ENCODE peak calls at places on chromosomes 3 and 15, in nine cellular contexts. S is Panc1, I is neuronal stem cell, A is neural progenitor cell, W is endodermal cell, X is GM23338, T is A549, J is ascending aorta, D is tibial artery. R is an unnamed sample.

GRCh38 chr3:73148653-73149052 is 87.2 kb downstream of the EBLN2 start:
- DNase-seq in S (no peak), I (no peak), A (no peak), W (no peak), X (no peak), T (no peak), J (no peak), D (no peak), R (no peak)

GRCh38 chr3:61333562-61333961 is 82.3 kb upstream of the FHIT start:
- DNase-seq in S (no peak), I (no peak), A (no peak), W (no peak), X (no peak), T (no peak), J (no peak), D (no peak), R (no peak)

GRCh38 chr3:59818-60217 is 136.7 kb upstream of the CHL1 start:
- DNase-seq in S (no peak), I (no peak), A (no peak), W (no peak), X (no peak), T (no peak), J (no peak), D (no peak), R (no peak)

GRCh38 chr15:101162701-101163483 is 89.0 kb downstream of the CHSY1 start:
- DNase-seq in S (no peak), I (no peak), A (no peak), W (no peak), X (no peak), T (no peak), J (no peak), D (no peak), R (no peak)

GRCh38 chr15:67009576-67010569 is 55.5 kb upstream of the SMAD3 start:
- DNase-seq in S (no peak), I (no peak), A (no peak), W (peak; percentile 10), X (no peak), T (no peak), J (no peak), D (no peak), R (no peak)

GRCh38 chr3:127749361-127749760 is 73.0 kb downstream of the MGLL start:
- DNase-seq in S (no peak), I (no peak), A (no peak), W (no peak), X (no peak), T (no peak), J (no peak), D (no peak), R (no peak)

GRCh38 chr3:184362668-184363540 is 1.4 kb downstream of the POLR2H start:
- DNase-seq in S (peak; percentile 90), I (peak; percentile 96), A (peak; percentile 99), W (peak; percentile 98), X (peak; percentile 99), T (peak; percentile 78), J (peak; percentile 79), D (peak; percentile 93), R (peak; percentile 97)

GRCh38 chr3:51777985-51778384 is 1.1 kb downstream of the IQCF6 start:
- DNase-seq in S (no peak), I (no peak), A (no peak), W (no peak), X (no peak), T (no peak), J (no peak), D (no peak), R (peak; percentile 37)

GRCh38 chr15:74635228-74635627 is 19.6 kb downstream of the CLK3 start:
- DNase-seq in S (peak; percentile 69), I (peak; percentile 54), A (peak; percentile 78), W (peak; percentile 90), X (peak; percentile 87), T (peak; percentile 54), J (no peak), D (peak; percentile 57), R (no peak)

GRCh38 chr3:181637056-181637798 is 74.5 kb upstream of the SOX2 start:
- DNase-seq in S (no peak), I (no peak), A (no peak), W (no peak), X (no peak), T (no peak), J (no peak), D (no peak), R (no peak)

GRCh38 chr15:42035362-42035761 is 14.5 kb upstream of the PLA2G4E start:
- DNase-seq in S (no peak), I (no peak), A (no peak), W (peak; percentile 71), X (peak; percentile 53), T (no peak), J (no peak), D (no peak), R (no peak)

GRCh38 chr15:91941871-91942270 is 88.4 kb downstream of the SLCO3A1 start:
- DNase-seq in S (no peak), I (no peak), A (no peak), W (no peak), X (no peak), T (no peak), J (no peak), D (no peak), R (no peak)

GRCh38 chr15:101522621-101523559 is 33.4 kb upstream of the PCSK6 start:
- DNase-seq in S (no peak), I (no peak), A (no peak), W (peak; percentile 33), X (no peak), T (no peak), J (no peak), D (no peak), R (no peak)

GRCh38 chr15:42457445-42458442 is 33.2 kb downstream of the ZNF106 start:
- DNase-seq in S (no peak), I (peak; percentile 80), A (peak; percentile 95), W (peak; percentile 94), X (peak; percentile 98), T (no peak), J (peak; percentile 13), D (peak; percentile 84), R (no peak)

GRCh38 chr15:65655026-65655425 is 33.3 kb downstream of the SLC24A1 start:
- DNase-seq in S (no peak), I (no peak), A (no peak), W (no peak), X (no peak), T (no peak), J (no peak), D (no peak), R (no peak)

GRCh38 chr3:194518652-194519051 is 31.9 kb upstream of the ATP13A3 start:
- DNase-seq in S (no peak), I (no peak), A (no peak), W (no peak), X (no peak), T (no peak), J (no peak), D (no peak), R (no peak)

GRCh38 chr3:122874116-122874515 is 79.2 kb downstream of the SLC49A4 start:
- DNase-seq in S (no peak), I (no peak), A (no peak), W (no peak), X (no peak), T (no peak), J (no peak), D (no peak), R (no peak)

GRCh38 chr3:166123088-166123487 is 285.9 kb upstream of the BCHE start:
- DNase-seq in S (no peak), I (no peak), A (no peak), W (no peak), X (no peak), T (no peak), J (no peak), D (no peak), R (no peak)

GRCh38 chr15:50051811-50052419 is 67.1 kb downstream of the ATP8B4 start:
- DNase-seq in S (peak; percentile 79), I (peak; percentile 48), A (peak; percentile 62), W (peak; percentile 76), X (peak; percentile 79), T (peak; percentile 49), J (no peak), D (peak; percentile 52), R (peak; percentile 35)

GRCh38 chr15:90994417-90995311 is at the start of gene PRC1:
- DNase-seq in S (peak; percentile 86), I (peak; percentile 97), A (peak; percentile 99), W (peak; percentile 100), X (peak; percentile 99), T (peak; percentile 99), J (peak; percentile 93), D (peak; percentile 98), R (peak; percentile 99)

GRCh38 chr15:32718822-32719716 is 1.3 kb downstream of the GREM1 start:
- DNase-seq in S (no peak), I (peak; percentile 20), A (peak; percentile 73), W (peak; percentile 77), X (peak; percentile 63), T (peak; percentile 31), J (no peak), D (no peak), R (no peak)

GRCh38 chr3:123158330-123158729 is 43.4 kb upstream of the SEC22A start:
- DNase-seq in S (no peak), I (no peak), A (no peak), W (peak; percentile 20), X (no peak), T (no peak), J (no peak), D (no peak), R (no peak)

GRCh38 chr3:175426805-175427204 is 567.7 kb downstream of the NAALADL2 start:
- DNase-seq in S (no peak), I (no peak), A (no peak), W (no peak), X (no peak), T (no peak), J (no peak), D (no peak), R (no peak)
- H3K27ac ChIP-seq in S (no peak overlapping the region), I (no peak overlapping the region), A (no peak overlapping the region), W (no peak overlapping the region), X (no peak overlapping the region), T (no peak overlapping the region), J (no peak overlapping the region), D (no peak overlapping the region), R (no peak overlapping the region)

GRCh38 chr3:175065492-175065891 is 206.4 kb downstream of the NAALADL2 start:
- DNase-seq in S (no peak), I (no peak), A (no peak), W (no peak), X (no peak), T (no peak), J (no peak), D (no peak), R (no peak)
- H3K4me1 ChIP-seq in S (no peaks in the 10 kb centered on the region), I (no peaks in the 10 kb centered on the region), A (no peaks in the 10 kb centered on the region), W (no peaks in the 10 kb centered on the region), X (no peaks in the 10 kb centered on the region), T (no peaks in the 10 kb centered on the region), J (no peaks in the 10 kb centered on the region), D (no peaks in the 10 kb centered on the region), R (no peaks in the 10 kb centered on the region)

GRCh38 chr15:37095993-37096877 is 4.1 kb downstream of the MEIS2 start:
- DNase-seq in S (no peak), I (peak; percentile 17), A (peak; percentile 47), W (peak; percentile 84), X (peak; percentile 52), T (no peak), J (no peak), D (no peak), R (peak; percentile 51)
- H3K4me3 ChIP-seq in S (peak overlapping the region; percentile 66), I (peak overlapping the region; percentile 93), A (peak overlapping the region; percentile 67), W (peak overlapping the region; percentile 95), X (peak overlapping the region; percentile 80), T (no peak overlapping the region), J (peak overlapping the region; percentile 66), D (peak overlapping the region; percentile 90), R (peak overlapping the region; percentile 57)

DNA sequence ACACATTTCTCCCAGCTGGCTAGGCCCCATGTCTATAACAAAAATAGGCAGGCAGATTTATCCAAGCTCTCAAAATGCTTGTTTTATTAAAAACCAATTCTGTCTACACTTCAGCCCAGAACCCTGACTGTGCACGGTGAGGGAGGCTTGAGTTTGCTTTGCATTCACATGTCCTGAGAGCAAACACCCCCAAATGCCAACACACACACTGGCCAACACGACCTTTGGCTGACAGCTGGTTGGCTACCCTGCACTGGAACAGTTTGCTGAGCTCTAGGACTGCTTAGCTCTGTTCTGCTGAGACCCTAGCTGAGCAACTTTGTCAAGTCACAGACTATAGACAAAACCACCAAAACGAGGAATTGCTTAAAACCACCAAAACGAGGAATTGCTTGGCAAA is 3.6 kb downstream of the STIMATE start:
- DNase-seq in S (no peak), I (no peak), A (no peak), W (no peak), X (no peak), T (no peak), J (no peak), D (no peak), R (no peak)
- H3K27ac ChIP-seq in S (no peak overlapping the region), I (no peak overlapping the region), A (no peak overlapping the region), W (no peak overlapping the region), X (no peak overlapping the region), T (no peak overlapping the region), J (peak overlapping the region; percentile 80), D (peak overlapping the region; percentile 85), R (peak overlapping the region; percentile 48)

R was measured in left lung.